ENCODE peak calls at places on chromosomes 12 and 14, in six cellular contexts. S, H, G, F, P and V are unnamed samples.

GRCh38 chr14:46571970-46572369 is 79.6 kb downstream of the RPL10L start:
- DNase-seq in P (no peak), H (no peak), G (peak; percentile 92), S (no peak), F (no peak), V (no peak)

GRCh38 chr12:46404225-46404631 is 31.7 kb upstream of the SLC38A2 start:
- DNase-seq in G (peak; percentile 97), P (no peak), H (no peak), S (no peak), F (no peak), V (no peak)

GRCh38 chr12:106107566-106107965 is 31.2 kb downstream of the NUAK1 start:
- DNase-seq in P (no peak), F (no peak), G (peak; percentile 83), S (no peak), H (no peak), V (no peak)

GRCh38 chr12:104384141-104384880 is 72.4 kb upstream of the CHST11 start:
- DNase-seq in P (no peak), F (no peak), G (no peak), H (peak; percentile 58), S (no peak), V (no peak)

GRCh38 chr14:91396959-91397815 is 20.4 kb downstream of the CCDC88C start:
- DNase-seq in F (no peak), S (peak; percentile 52), G (no peak), P (no peak), H (peak; percentile 90), V (no peak)

GRCh38 chr14:59771577-59771976 is 99.0 kb downstream of the RTN1 start:
- DNase-seq in H (no peak), G (peak; percentile 87), F (no peak), P (no peak), S (no peak), V (no peak)

GRCh38 chr12:110661337-110661972 is 27.5 kb downstream of the HVCN1 start:
- DNase-seq in H (peak; percentile 88), S (no peak), P (no peak), G (no peak), F (peak; percentile 71), V (no peak)

GRCh38 chr12:81546811-81547210 is 212.3 kb downstream of the PPFIA2 start:
- DNase-seq in G (no peak), F (no peak), P (no peak), S (no peak), H (no peak), V (no peak)

GRCh38 chr12:49293056-49293956 is 1.6 kb upstream of the PRPH start:
- DNase-seq in P (peak; percentile 58), F (peak; percentile 70), S (no peak), G (no peak), H (peak; percentile 44), V (peak; percentile 15)

GRCh38 chr14:20384886-20385285 is 28.4 kb downstream of the TEP1 start:
- DNase-seq in P (no peak), F (no peak), H (no peak), G (no peak), S (no peak), V (no peak)

GRCh38 chr14:20386276-20386855 is 26.9 kb downstream of the TEP1 start:
- DNase-seq in P (no peak), G (no peak), F (no peak), H (no peak), S (no peak), V (peak; percentile 55)

GRCh38 chr14:20387577-20387976 is 25.7 kb downstream of the TEP1 start:
- DNase-seq in H (no peak), G (no peak), P (no peak), S (no peak), F (no peak), V (peak; percentile 40)

GRCh38 chr14:20391505-20391904 is 21.8 kb downstream of the TEP1 start:
- DNase-seq in P (no peak), F (no peak), G (no peak), H (no peak), S (no peak), V (no peak)

GRCh38 chr14:20388159-20388558 is 25.1 kb downstream of the TEP1 start:
- DNase-seq in G (no peak), P (peak; percentile 41), F (no peak), H (no peak), S (no peak), V (no peak)
- H3K36me3 ChIP-seq in G (peaks cover 26% of the 10 kb centered on the region), P (no peaks in the 10 kb centered on the region), F (peaks cover 97% of the 10 kb centered on the region), H (peaks cover 97% of the 10 kb centered on the region), S (peaks cover 7% of the 10 kb centered on the region), V (peaks cover 88% of the 10 kb centered on the region)

GRCh38 chr12:125201940-125202339 is 136.7 kb downstream of the AACS start:
- DNase-seq in F (no peak), G (no peak), S (no peak), H (no peak), P (no peak), V (no peak)

GRCh38 chr12:125198647-125199046 is 133.4 kb downstream of the AACS start:
- DNase-seq in H (no peak), S (no peak), G (no peak), P (peak; percentile 51), F (no peak), V (no peak)

GRCh38 chr12:125202421-125202820 is 137.2 kb downstream of the AACS start:
- DNase-seq in G (no peak), P (no peak), H (no peak), S (no peak), F (no peak), V (no peak)

GRCh38 chr12:125206757-125207156 is 141.5 kb downstream of the AACS start:
- DNase-seq in S (no peak), G (no peak), P (no peak), H (no peak), F (no peak), V (no peak)

GRCh38 chr12:125203145-125203765 is 138.0 kb downstream of the AACS start:
- DNase-seq in G (no peak), H (no peak), P (no peak), F (no peak), S (no peak), V (no peak)
- TF ChIP-seq CTCF in G (peak; percentile 48), H (no peak), P (peak; percentile 46), F (no peak), S (no peak), V (no peak)

GRCh38 chr12:98538031-98538430 is 22.6 kb downstream of the TMPO start:
- DNase-seq in G (no peak), H (no peak), P (no peak), S (no peak), F (no peak), V (no peak)
- H3K36me3 ChIP-seq in G (no peaks in the 10 kb centered on the region), H (peaks cover 75% of the 10 kb centered on the region), P (peaks cover 39% of the 10 kb centered on the region), S (no peaks in the 10 kb centered on the region), F (peaks cover 39% of the 10 kb centered on the region), V (peaks cover 24% of the 10 kb centered on the region)

GRCh38 chr14:31787377-31787776 is 226.2 kb downstream of the NUBPL start:
- DNase-seq in F (no peak), G (no peak), P (no peak), S (no peak), H (peak; percentile 49), V (no peak)
- TF ChIP-seq CTCF in F (no peak), G (no peak), P (no peak), S (no peak), H (no peak), V (no peak)

GRCh38 chr12:130139541-130139940 is 22.7 kb upstream of the FZD10 start:
- DNase-seq in F (no peak), H (no peak), P (no peak), S (no peak), G (no peak), V (no peak)
- H3K36me3 ChIP-seq in F (no peaks in the 10 kb centered on the region), H (no peaks in the 10 kb centered on the region), P (no peaks in the 10 kb centered on the region), S (no peaks in the 10 kb centered on the region), G (no peaks in the 10 kb centered on the region), V (no peaks in the 10 kb centered on the region)

GRCh38 chr14:23929131-23929530 is 24.4 kb upstream of the DHRS4 start:
- DNase-seq in S (no peak), H (no peak), P (no peak), F (no peak), G (no peak), V (no peak)

GRCh38 chr14:23930742-23931141 is 22.8 kb upstream of the DHRS4 start:
- DNase-seq in P (no peak), F (peak; percentile 67), S (no peak), H (no peak), G (peak; percentile 36), V (no peak)

GRCh38 chr14:23932639-23933038 is 20.9 kb upstream of the DHRS4 start:
- DNase-seq in S (no peak), P (no peak), H (no peak), F (no peak), G (no peak), V (no peak)

GRCh38 chr14:23931705-23932314 is 21.8 kb upstream of the DHRS4 start:
- DNase-seq in G (no peak), F (no peak), P (no peak), H (no peak), S (no peak), V (no peak)

GRCh38 chr14:23929822-23930294 is 23.7 kb upstream of the DHRS4 start:
- DNase-seq in H (peak; percentile 94), F (peak; percentile 79), P (peak; percentile 87), G (peak; percentile 55), S (peak; percentile 83), V (peak; percentile 89)
- TF ChIP-seq CTCF in H (peak; percentile 79), F (peak; percentile 83), P (peak; percentile 80), G (peak; percentile 98), S (peak; percentile 92), V (peak; percentile 81)

GRCh38 chr14:96316087-96316486 is 47.1 kb downstream of the ATG2B start:
- DNase-seq in P (no peak), H (no peak), F (no peak), G (no peak), S (no peak), V (no peak)
- H3K36me3 ChIP-seq in P (peaks cover 6% of the 10 kb centered on the region), H (peaks cover 81% of the 10 kb centered on the region), F (peaks cover 78% of the 10 kb centered on the region), G (peaks cover 3% of the 10 kb centered on the region), S (no peaks in the 10 kb centered on the region), V (peaks cover 60% of the 10 kb centered on the region)

DNA sequence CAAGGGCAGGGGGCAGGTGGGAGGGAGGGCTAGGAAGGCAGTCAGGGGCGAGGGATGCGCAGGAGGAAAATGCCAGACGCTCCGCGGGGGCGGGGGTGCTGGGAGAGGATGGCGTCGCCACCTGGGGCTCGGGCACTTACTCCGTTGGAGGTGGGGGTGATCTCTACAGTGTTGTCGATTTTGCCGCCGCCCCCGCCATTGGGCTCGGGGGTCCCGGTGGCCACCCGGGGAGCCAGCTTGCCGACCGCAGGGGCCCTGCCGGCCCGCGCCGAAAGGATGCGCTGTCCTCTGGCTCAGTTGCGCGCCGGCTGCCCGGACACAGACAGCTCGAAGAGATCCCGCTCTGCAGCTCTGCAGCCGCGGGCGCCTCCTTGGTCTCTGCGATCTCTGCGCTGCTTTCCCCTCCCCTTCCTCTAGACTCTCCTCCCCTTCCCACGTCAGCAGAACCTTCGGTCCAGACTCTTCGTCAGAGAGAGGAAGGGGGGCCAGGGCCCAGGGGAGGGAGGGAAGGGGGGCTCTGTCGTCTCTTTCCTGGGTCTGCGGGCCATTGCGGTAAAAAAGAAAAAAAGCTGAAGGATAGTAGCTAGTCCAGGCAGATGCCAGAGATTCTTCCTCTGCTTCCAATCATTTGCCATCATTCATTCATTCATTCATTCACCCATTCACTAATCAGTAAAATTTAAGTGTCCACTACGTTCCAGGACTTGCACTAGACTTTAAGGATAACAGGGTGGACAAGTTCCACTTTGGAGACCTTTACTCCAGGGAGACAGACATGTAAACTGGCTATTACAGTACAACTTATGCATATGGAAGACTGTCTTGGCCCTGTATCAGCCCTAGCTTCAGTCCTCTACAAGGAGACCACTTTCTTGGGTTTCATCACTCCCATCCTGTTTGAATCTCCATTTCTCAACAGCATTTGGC is at the start of gene SLC22A17:
- DNase-seq in P (peak; percentile 91), S (peak; percentile 61), G (peak; percentile 89), F (peak; percentile 88), H (peak; percentile 78), V (no peak)
- TF ChIP-seq CTCF in P (peak; percentile 4), S (no peak), G (peak; percentile 16), F (no peak), H (no peak), V (no peak)